ENCODE peak calls at places on chromosome 1, in nine cellular contexts. K, E, L, P, G, Y, M, U and A are unnamed samples.
A peak's percentile ranks its signal among the peaks of the same experiment; 100 is the strongest.

GRCh38 chr1:109814993-109815786 is 51.5 kb upstream of the EPS8L3 start:
- DNase-seq in K (no peak), E (no peak), L (no peak), P (no peak), G (no peak), Y (peak; percentile 11), M (no peak), U (no peak), A (no peak)

GRCh38 chr1:162943627-162944026 is 82.7 kb upstream of the CCDC190 start:
- DNase-seq in K (no peak), E (peak; percentile 24), L (no peak), P (no peak), G (no peak), Y (no peak), M (no peak), U (no peak), A (no peak)

GRCh38 chr1:171800342-171800741 is 18.9 kb downstream of the METTL13 start:
- DNase-seq in K (no peak), E (no peak), L (no peak), P (no peak), G (no peak), Y (no peak), M (no peak), U (no peak), A (no peak)

GRCh38 chr1:80582980-80583379 is 1217.8 kb upstream of the ADGRL2 start:
- DNase-seq in K (no peak), E (peak; percentile 28), L (no peak), P (no peak), G (no peak), Y (no peak), M (no peak), U (no peak), A (no peak)

GRCh38 chr1:54543729-54544496 is 4.1 kb upstream of the ACOT11 start:
- DNase-seq in K (peak; percentile 71), E (no peak), L (no peak), P (peak; percentile 72), G (no peak), Y (no peak), M (no peak), U (no peak), A (no peak)

GRCh38 chr1:235047331-235047871 is 81.2 kb downstream of the TOMM20 start:
- DNase-seq in K (no peak), E (no peak), L (no peak), P (no peak), G (no peak), Y (no peak), M (no peak), U (no peak), A (no peak)

GRCh38 chr1:47684518-47684917 is 246.7 kb downstream of the FOXD2 start:
- DNase-seq in K (peak; percentile 50), E (no peak), L (no peak), P (no peak), G (no peak), Y (peak; percentile 17), M (no peak), U (no peak), A (no peak)

GRCh38 chr1:56377407-56377806 is 202.0 kb downstream of the PLPP3 start:
- DNase-seq in K (no peak), E (no peak), L (no peak), P (no peak), G (no peak), Y (no peak), M (no peak), U (no peak), A (no peak)

GRCh38 chr1:191498318-191498717 is 659.9 kb upstream of the RGS18 start:
- DNase-seq in K (no peak), E (peak; percentile 9), L (no peak), P (no peak), G (no peak), Y (no peak), M (no peak), U (no peak), A (no peak)

GRCh38 chr1:101238041-101238515 is 1.3 kb downstream of the S1PR1 start:
- DNase-seq in K (no peak), E (no peak), L (no peak), P (no peak), G (peak; percentile 42), Y (no peak), M (no peak), U (no peak), A (no peak)

GRCh38 chr1:218390625-218391024 is 45.5 kb downstream of the TGFB2 start:
- DNase-seq in K (no peak), E (no peak), L (no peak), P (no peak), G (no peak), Y (no peak), M (no peak), U (no peak), A (no peak)

GRCh38 chr1:183281553-183282091 is 95.6 kb downstream of the LAMC2 start:
- DNase-seq in K (peak; percentile 95), E (peak; percentile 96), L (peak; percentile 89), P (peak; percentile 92), G (peak; percentile 46), Y (peak; percentile 97), M (peak; percentile 95), U (peak; percentile 95), A (peak; percentile 95)

GRCh38 chr1:6570987-6571386 is 8.8 kb upstream of the ZBTB48 start:
- DNase-seq in K (no peak), E (no peak), L (no peak), P (no peak), G (no peak), Y (no peak), M (no peak), U (no peak), A (no peak)

GRCh38 chr1:43069481-43070050 is 102.5 kb downstream of the EBNA1BP2 start:
- DNase-seq in K (no peak), E (no peak), L (no peak), P (no peak), G (no peak), Y (no peak), M (peak; percentile 40), U (no peak), A (peak; percentile 63)

GRCh38 chr1:152089014-152089674 is at the start of gene TCHHL1:
- DNase-seq in K (no peak), E (no peak), L (no peak), P (no peak), G (no peak), Y (no peak), M (no peak), U (no peak), A (no peak)

GRCh38 chr1:179296356-179296755 is 2.8 kb downstream of the SOAT1 start:
- DNase-seq in K (no peak), E (no peak), L (no peak), P (no peak), G (no peak), Y (no peak), M (no peak), U (no peak), A (no peak)

GRCh38 chr1:202501281-202501680 is 152.8 kb downstream of the PPP1R12B start:
- DNase-seq in K (no peak), E (peak; percentile 64), L (no peak), P (peak; percentile 44), G (no peak), Y (no peak), M (peak; percentile 10), U (no peak), A (no peak)

GRCh38 chr1:157523774-157524501 is 28.4 kb downstream of the FCRL5 start:
- DNase-seq in K (no peak), E (no peak), L (peak; percentile 62), P (no peak), G (no peak), Y (no peak), M (no peak), U (no peak), A (no peak)

GRCh38 chr1:242199861-242200458 is 201.1 kb upstream of the MAP1LC3C start:
- DNase-seq in K (no peak), E (no peak), L (no peak), P (no peak), G (no peak), Y (no peak), M (no peak), U (no peak), A (no peak)

GRCh38 chr1:207050768-207051614 is at the start of gene YOD1:
- DNase-seq in K (peak; percentile 96), E (peak; percentile 93), L (peak; percentile 94), P (peak; percentile 94), G (peak; percentile 88), Y (peak; percentile 98), M (peak; percentile 95), U (peak; percentile 98), A (peak; percentile 92)

GRCh38 chr1:207049054-207049453 is 2.0 kb downstream of the YOD1 start:
- DNase-seq in K (no peak), E (no peak), L (no peak), P (no peak), G (no peak), Y (no peak), M (no peak), U (no peak), A (no peak)

GRCh38 chr1:207049974-207050391 is 1.0 kb downstream of the YOD1 start:
- DNase-seq in K (no peak), E (peak; percentile 62), L (peak; percentile 72), P (peak; percentile 78), G (peak; percentile 57), Y (peak; percentile 82), M (peak; percentile 71), U (no peak), A (peak; percentile 60)

GRCh38 chr1:207050428-207050767 is 610 bp downstream of the YOD1 start:
- DNase-seq in K (no peak), E (no peak), L (no peak), P (no peak), G (no peak), Y (peak; percentile 72), M (no peak), U (no peak), A (peak; percentile 35)

GRCh38 chr1:207049514-207049913 is 1.5 kb downstream of the YOD1 start:
- DNase-seq in K (no peak), E (no peak), L (no peak), P (no peak), G (no peak), Y (no peak), M (no peak), U (no peak), A (no peak)
- H3K4me1 ChIP-seq in K (peaks cover 71% of the 10 kb centered on the region), E (peaks cover 2% of the 10 kb centered on the region), L (peaks cover 21% of the 10 kb centered on the region), P (peaks cover 6% of the 10 kb centered on the region), G (peaks cover 69% of the 10 kb centered on the region), Y (peaks cover 79% of the 10 kb centered on the region), M (peaks cover 60% of the 10 kb centered on the region), U (no peaks in the 10 kb centered on the region), A (peaks cover 42% of the 10 kb centered on the region)

GRCh38 chr1:156096640-156097391 is 14.6 kb upstream of the MEX3A start:
- DNase-seq in K (peak; percentile 94), E (peak; percentile 81), L (peak; percentile 93), P (peak; percentile 92), G (peak; percentile 91), Y (peak; percentile 98), M (peak; percentile 91), U (peak; percentile 97), A (peak; percentile 92)
- H3K27ac ChIP-seq in K (peak overlapping the region; percentile 93), E (peak overlapping the region; percentile 78), L (peak overlapping the region; percentile 57), P (no peak overlapping the region), G (peak overlapping the region; percentile 78), Y (peak overlapping the region; percentile 71), M (peak overlapping the region; percentile 67), U (peak overlapping the region; percentile 5), A (peak overlapping the region; percentile 64)

GRCh38 chr1:9233942-9234222 is 692 bp upstream of the H6PD start:
- DNase-seq in K (no peak), E (no peak), L (no peak), P (no peak), G (no peak), Y (no peak), M (no peak), U (no peak), A (no peak)
- H3K4me1 ChIP-seq in K (peaks cover 54% of the 10 kb centered on the region), E (peaks cover 3% of the 10 kb centered on the region), L (peaks cover 15% of the 10 kb centered on the region), P (peaks cover 24% of the 10 kb centered on the region), G (peaks cover 26% of the 10 kb centered on the region), Y (peaks cover 47% of the 10 kb centered on the region), M (peaks cover 46% of the 10 kb centered on the region), U (peaks cover 2% of the 10 kb centered on the region), A (peaks cover 21% of the 10 kb centered on the region)

GRCh38 chr1:11649624-11650330 is 4.5 kb downstream of the FBXO2 start:
- DNase-seq in K (no peak), E (no peak), L (no peak), P (no peak), G (no peak), Y (no peak), M (peak; percentile 28), U (no peak), A (no peak)
- H3K27ac ChIP-seq in K (no peak overlapping the region), E (no peak overlapping the region), L (no peak overlapping the region), P (no peak overlapping the region), G (peak overlapping the region; percentile 19), Y (no peak overlapping the region), M (peak overlapping the region; percentile 93), U (no peak overlapping the region), A (no peak overlapping the region)